ENCODE peak calls at places on chromosomes 16 and 17, in nine cellular contexts. T is smooth muscle cell of the brain vasculature; J is KBM-7; W is MCF 10A; L is stimulated activated CD4-positive, alpha-beta T cell treated with anti-CD3 and anti-CD28 coated beads, Interleukin-1b, Interleukin-23, amount 100 ng/mL, for 24 hours; K is RWPE1; I is astrocyte of the cerebellum; N is neural progenitor cell; R is activated CD4-positive, alpha-beta memory T cell treated with anti-CD3 and anti-CD28 coated beads, Interleukin-2, amount 10 ng/mL, durations not matched to agents 7 days and 5 days. Z is an unnamed sample.

GRCh38 chr17:43702636-43703035 is 40.9 kb upstream of the MEOX1 start:
- DNase-seq in I (no peak), W (no peak), T (no peak), R (no peak), J (peak), K (peak), N (no peak), L (no peak), Z (no peak)

GRCh38 chr16:1579214-1579613 is 32.7 kb downstream of the IFT140 start:
- DNase-seq in L (no peak), T (no peak), I (no peak), J (peak), N (no peak), K (no peak), W (no peak), R (peak), Z (no peak)

GRCh38 chr17:75096082-75096625 is 8.4 kb downstream of the SLC16A5 start:
- DNase-seq in R (no peak), L (no peak), N (no peak), T (no peak), I (no peak), W (peak), J (peak), K (peak), Z (peak)

GRCh38 chr16:22838681-22839080 is 24.7 kb downstream of the HS3ST2 start:
- DNase-seq in W (no peak), I (no peak), K (no peak), T (no peak), N (no peak), L (no peak), J (no peak), R (no peak), Z (no peak)

GRCh38 chr17:80380068-80381061 is 34.6 kb upstream of the ENDOV start:
- DNase-seq in J (no peak), R (no peak), T (no peak), N (no peak), K (no peak), L (no peak), W (no peak), I (no peak), Z (no peak)

GRCh38 chr16:53219795-53220194 is 165.0 kb downstream of the CHD9 start:
- DNase-seq in T (no peak), L (no peak), K (peak), J (peak), I (no peak), R (no peak), N (no peak), W (no peak), Z (peak)

GRCh38 chr16:77246160-77246559 is 47.0 kb downstream of the SYCE1L start:
- DNase-seq in I (no peak), J (no peak), N (no peak), W (no peak), K (no peak), T (no peak), L (no peak), R (no peak), Z (no peak)

GRCh38 chr16:88503374-88503770 is 50.3 kb downstream of the ZFPM1 start:
- DNase-seq in J (no peak), L (no peak), T (no peak), N (no peak), I (no peak), W (no peak), K (no peak), R (no peak), Z (peak)

GRCh38 chr17:3794890-3795757 is 5.9 kb downstream of the ITGAE start:
- DNase-seq in N (peak), I (no peak), T (no peak), J (no peak), R (peak), L (no peak), K (no peak), W (no peak), Z (no peak)

GRCh38 chr17:49565948-49566491 is 9.7 kb upstream of the NXPH3 start:
- DNase-seq in R (no peak), W (peak), I (no peak), N (no peak), J (peak), T (no peak), L (peak), K (no peak), Z (no peak)

Z was measured in pulmonary artery endothelial cell.